ENCODE peak calls at places on chromosomes 16 and 17, in six cellular contexts. X, L, V, U, A and K are unnamed samples.

GRCh38 chr17:12388206-12388605 is 277.5 kb upstream of the MYOCD start:
- DNase-seq in X (no peak), L (no peak), V (no peak), U (no peak), A (no peak), K (no peak)

GRCh38 chr17:47703191-47703591 is 9.2 kb downstream of the TBKBP1 start:
- DNase-seq in X (peak), L (no peak), V (no peak), U (peak), A (no peak), K (no peak)

GRCh38 chr17:2853111-2853721 is 57.0 kb downstream of the RAP1GAP2 start:
- DNase-seq in X (no peak), L (peak), V (peak), U (no peak), A (no peak), K (no peak)

GRCh38 chr17:32279933-32280716 is 14.5 kb downstream of the RHBDL3 start:
- DNase-seq in X (no peak), L (no peak), V (no peak), U (no peak), A (no peak), K (no peak)

GRCh38 chr16:47511882-47512281 is 50.8 kb downstream of the PHKB start:
- DNase-seq in X (no peak), L (no peak), V (no peak), U (no peak), A (no peak), K (no peak)

GRCh38 chr17:80944326-80944725 is 47.3 kb upstream of the CHMP6 start:
- DNase-seq in X (no peak), L (no peak), V (no peak), U (no peak), A (no peak), K (no peak)

GRCh38 chr16:1533443-1533951 is at the start of gene TMEM204:
- DNase-seq in X (no peak), L (peak), V (peak), U (no peak), A (no peak), K (no peak)

GRCh38 chr16:58459344-58460218 is 40.4 kb upstream of the NDRG4 start:
- DNase-seq in X (no peak), L (no peak), V (no peak), U (no peak), A (no peak), K (no peak)

GRCh38 chr17:50147841-50148225 is 2.6 kb downstream of the PPP1R9B start:
- DNase-seq in X (no peak), L (no peak), V (peak), U (no peak), A (no peak), K (no peak)

GRCh38 chr16:68848786-68849185 is 5.5 kb downstream of the TANGO6 start:
- DNase-seq in X (no peak), L (peak), V (no peak), U (no peak), A (no peak), K (no peak)

GRCh38 chr17:1709971-1710806 is at the start of gene TLCD2:
- DNase-seq in X (no peak), L (peak), V (peak), U (no peak), A (peak), K (no peak)

GRCh38 chr17:50133028-50133768 is 3.2 kb upstream of the SAMD14 start:
- DNase-seq in X (no peak), L (no peak), V (peak), U (no peak), A (no peak), K (no peak)

GRCh38 chr16:4689091-4689671 is 4.2 kb upstream of the NUDT16L1 start:
- DNase-seq in X (no peak), L (peak), V (no peak), U (no peak), A (no peak), K (no peak)

GRCh38 chr16:86665319-86665675 is 86.9 kb downstream of the FOXL1 start:
- DNase-seq in X (no peak), L (no peak), V (peak), U (no peak), A (no peak), K (no peak)

GRCh38 chr16:457732-458400 is 32.4 kb downstream of the RAB11FIP3 start:
- DNase-seq in X (no peak), L (no peak), V (no peak), U (no peak), A (no peak), K (no peak)

GRCh38 chr17:48002208-48002919 is 31.5 kb downstream of the CDK5RAP3 start:
- DNase-seq in X (no peak), L (no peak), V (no peak), U (peak), A (no peak), K (no peak)

GRCh38 chr16:87538160-87538559 is 45.3 kb upstream of the ZCCHC14 start:
- DNase-seq in X (no peak), L (no peak), V (no peak), U (no peak), A (no peak), K (no peak)

GRCh38 chr16:87431926-87432325 is 39.8 kb downstream of the MAP1LC3B start:
- DNase-seq in X (no peak), L (no peak), V (no peak), U (no peak), A (no peak), K (no peak)

GRCh38 chr17:81959362-81960129 is 1.4 kb downstream of the NOTUM start:
- DNase-seq in X (peak), L (no peak), V (peak), U (peak), A (peak), K (peak)

GRCh38 chr17:64750891-64751677 is 89.0 kb upstream of the SMURF2 start:
- DNase-seq in X (no peak), L (peak), V (no peak), U (no peak), A (no peak), K (no peak)

GRCh38 chr16:11354733-11355574 is 9.7 kb downstream of the RMI2 start:
- DNase-seq in X (peak), L (no peak), V (no peak), U (peak), A (no peak), K (no peak)

GRCh38 chr17:40283662-40284061 is 4.0 kb upstream of the CDC6 start:
- DNase-seq in X (no peak), L (no peak), V (no peak), U (no peak), A (no peak), K (no peak)

GRCh38 chr16:84059946-84060901 is 17.6 kb upstream of the SLC38A8 start:
- DNase-seq in X (no peak), L (peak), V (no peak), U (no peak), A (no peak), K (no peak)

GRCh38 chr17:40314557-40314953 is 5.6 kb downstream of the RARA start:
- DNase-seq in X (peak), L (peak), V (peak), U (no peak), A (peak), K (peak)

GRCh38 chr16:62036101-62036806 is at the start of gene CDH8:
- DNase-seq in X (no peak), L (peak), V (peak), U (no peak), A (peak), K (no peak)

GRCh38 chr16:69724981-69725479 is 1.3 kb downstream of the NQO1 start:
- DNase-seq in X (no peak), L (peak), V (no peak), U (peak), A (no peak), K (no peak)

GRCh38 chr17:17382060-17382449 is 78.9 kb downstream of the NT5M start:
- DNase-seq in X (no peak), L (no peak), V (no peak), U (no peak), A (no peak), K (no peak)

GRCh38 chr17:68248199-68248825 is 469 bp downstream of the AMZ2 start:
- DNase-seq in X (no peak), L (peak), V (peak), U (no peak), A (no peak), K (no peak)

GRCh38 chr17:63498621-63499195 is 21.8 kb downstream of the ACE start:
- DNase-seq in X (no peak), L (no peak), V (no peak), U (no peak), A (no peak), K (no peak)